ENCODE peak calls at places on chromosomes 12 and 14, in ten cellular contexts. V is esophagus squamous epithelium, U is ovary, J is fibroblast of mammary gland, K is GM06990, L is dorsolateral prefrontal cortex, H is AG04450, F is heart right ventricle, E is astrocyte, N is right atrium auricular region. S is an unnamed sample.

GRCh38 chr12:828726-829395 is 76.5 kb downstream of the WNK1 start:
- DNase-seq in V (no peak), J (no peak), U (no peak), F (no peak), L (no peak), H (no peak), K (no peak), N (no peak), E (peak), S (no peak)

GRCh38 chr14:98189521-98189920 is 1082.5 kb downstream of the BCL11B start:
- DNase-seq in V (no peak), H (no peak), J (no peak), N (no peak), L (no peak), K (no peak), F (no peak), U (no peak), E (no peak), S (no peak)

GRCh38 chr12:99271071-99271470 is 376.5 kb upstream of the GARIN6 start:
- DNase-seq in N (no peak), V (no peak), K (no peak), F (no peak), L (no peak), U (no peak), H (no peak), J (no peak), E (peak), S (no peak)

GRCh38 chr12:85834378-85834777 is 1.8 kb downstream of the RASSF9 start:
- DNase-seq in E (no peak), U (no peak), F (no peak), H (no peak), N (no peak), L (no peak), K (no peak), J (no peak), V (no peak), S (no peak)

GRCh38 chr12:34526946-34527345 is 504.6 kb downstream of the ALG10 start:
- DNase-seq in U (no peak), V (no peak), J (peak), E (no peak), L (no peak), F (no peak), H (no peak), N (no peak), K (no peak), S (no peak)

GRCh38 chr12:6533653-6534157 is 612 bp upstream of the GAPDH start:
- DNase-seq in H (peak), N (peak), E (peak), U (peak), J (peak), K (peak), F (peak), V (no peak), L (peak), S (no peak)

GRCh38 chr12:131938082-131938481 is 9.0 kb downstream of the PUS1 start:
- DNase-seq in K (no peak), E (no peak), L (no peak), F (no peak), U (peak), N (no peak), H (no peak), J (no peak), V (no peak), S (no peak)

GRCh38 chr12:46518184-46518583 is 145.6 kb upstream of the SLC38A2 start:
- DNase-seq in F (no peak), U (peak), V (no peak), E (no peak), N (no peak), L (no peak), J (no peak), K (no peak), H (no peak), S (no peak)

GRCh38 chr12:54723653-54724256 is 75.6 kb upstream of the DCD start:
- DNase-seq in K (no peak), U (no peak), E (no peak), J (peak), H (no peak), N (no peak), F (no peak), V (no peak), L (no peak), S (no peak)

GRCh38 chr14:104224516-104225281 is 86.3 kb downstream of the KIF26A start:
- DNase-seq in H (no peak), K (no peak), J (no peak), V (no peak), L (no peak), F (no peak), E (no peak), U (peak), N (no peak), S (no peak)

GRCh38 chr12:116136340-116136739 is 141.2 kb downstream of the MED13L start:
- DNase-seq in L (no peak), E (peak), K (no peak), J (peak), V (no peak), U (no peak), N (no peak), H (no peak), F (no peak), S (no peak)

GRCh38 chr12:2324375-2324774 is 271.6 kb downstream of the CACNA1C start:
- DNase-seq in N (no peak), K (no peak), J (no peak), H (no peak), L (peak), V (no peak), F (no peak), U (no peak), E (no peak), S (no peak)

GRCh38 chr12:9642606-9643270 is 26.8 kb upstream of the CLEC2D start:
- DNase-seq in L (no peak), U (no peak), K (no peak), E (no peak), N (no peak), J (no peak), H (no peak), F (no peak), V (no peak), S (no peak)

GRCh38 chr12:31622038-31622437 is 31.1 kb upstream of the DENND5B start:
- DNase-seq in F (no peak), E (no peak), N (no peak), H (no peak), L (no peak), U (no peak), K (no peak), J (no peak), V (no peak), S (no peak)

GRCh38 chr14:105911006-105911847 is 384.8 kb downstream of the TMEM121 start:
- DNase-seq in E (no peak), L (no peak), V (no peak), U (no peak), N (no peak), F (no peak), H (no peak), K (no peak), J (no peak), S (no peak)

GRCh38 chr12:114092981-114093380 is 126.9 kb upstream of the RBM19 start:
- DNase-seq in K (no peak), J (no peak), N (no peak), V (no peak), U (no peak), L (no peak), H (no peak), F (no peak), E (no peak), S (no peak)

GRCh38 chr12:54054442-54055332 is 1.1 kb downstream of the HOXC4 start:
- DNase-seq in E (no peak), H (no peak), K (no peak), U (no peak), F (no peak), J (no peak), L (no peak), N (no peak), V (no peak), S (no peak)

GRCh38 chr12:97335093-97335492 is 127.5 kb upstream of the RMST start:
- DNase-seq in U (no peak), V (no peak), F (no peak), J (no peak), H (no peak), E (no peak), N (no peak), K (no peak), L (no peak), S (no peak)

GRCh38 chr12:47242426-47242825 is 162.7 kb upstream of the AMIGO2 start:
- DNase-seq in L (no peak), E (no peak), U (no peak), N (no peak), H (no peak), K (no peak), F (no peak), V (no peak), J (no peak), S (no peak)

GRCh38 chr12:27185234-27186045 is 58.6 kb upstream of the STK38L start:
- DNase-seq in U (no peak), F (no peak), J (peak), H (no peak), N (no peak), L (no peak), E (peak), K (peak), V (no peak), S (no peak)

GRCh38 chr12:23891115-23891514 is 58.4 kb downstream of the SOX5 start:
- DNase-seq in J (no peak), U (no peak), K (peak), L (no peak), N (no peak), H (no peak), F (no peak), V (no peak), E (no peak), S (no peak)

GRCh38 chr12:14927267-14927666 is 11.1 kb downstream of the ERP27 start:
- DNase-seq in L (no peak), F (no peak), E (no peak), N (no peak), H (no peak), V (no peak), J (no peak), U (no peak), K (no peak), S (no peak)

DNA sequence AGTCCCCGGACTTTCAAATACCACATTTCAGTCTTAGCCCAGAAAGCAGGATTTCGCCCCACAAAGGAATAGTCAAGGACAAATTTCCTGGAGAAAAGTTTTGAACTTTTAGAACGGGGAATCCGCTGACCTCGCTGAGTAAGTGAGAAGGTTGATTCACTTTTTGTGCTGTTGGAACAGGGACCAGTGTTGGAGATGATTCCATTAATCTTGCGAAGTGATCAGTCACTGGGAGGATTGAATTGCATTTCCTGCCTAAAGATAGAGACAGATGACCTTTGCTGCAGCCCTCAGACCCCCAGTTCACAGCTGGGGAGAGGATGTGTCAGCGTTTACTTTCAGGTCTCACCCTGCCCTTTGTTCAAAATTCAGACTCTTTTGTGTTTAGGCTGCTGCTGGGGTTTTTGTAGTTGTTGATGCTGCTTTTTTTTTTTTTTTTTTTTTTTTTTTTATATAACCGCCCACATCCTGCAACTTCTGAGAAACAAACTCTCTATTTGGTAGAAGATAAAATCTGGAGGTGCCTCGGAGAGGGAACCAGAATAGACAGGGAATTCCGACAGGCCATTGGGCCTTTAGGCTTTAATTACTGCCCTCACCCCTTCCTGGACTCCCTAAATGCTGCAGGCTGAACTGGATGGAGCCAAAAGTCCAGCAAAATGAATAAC is 9.8 kb upstream of the KDM2B start:
- DNase-seq in E (peak), L (no peak), N (no peak), V (no peak), F (peak), J (peak), U (no peak), K (peak), H (no peak), S (no peak)
- H3K4me3 ChIP-seq in E (peak), L (peak), N (no peak), V (peak), F (peak), J (peak), U (peak), K (peak), H (peak), S (peak)

GRCh38 chr12:53050426-53051057 is 677 bp downstream of the TNS2 start:
- DNase-seq in N (no peak), H (no peak), V (no peak), U (no peak), K (no peak), E (no peak), F (no peak), J (no peak), L (no peak), S (no peak)
- H3K4me3 ChIP-seq in N (peak), H (peak), V (peak), U (peak), K (no peak), E (peak), F (peak), J (peak), L (peak), S (peak)

DNA sequence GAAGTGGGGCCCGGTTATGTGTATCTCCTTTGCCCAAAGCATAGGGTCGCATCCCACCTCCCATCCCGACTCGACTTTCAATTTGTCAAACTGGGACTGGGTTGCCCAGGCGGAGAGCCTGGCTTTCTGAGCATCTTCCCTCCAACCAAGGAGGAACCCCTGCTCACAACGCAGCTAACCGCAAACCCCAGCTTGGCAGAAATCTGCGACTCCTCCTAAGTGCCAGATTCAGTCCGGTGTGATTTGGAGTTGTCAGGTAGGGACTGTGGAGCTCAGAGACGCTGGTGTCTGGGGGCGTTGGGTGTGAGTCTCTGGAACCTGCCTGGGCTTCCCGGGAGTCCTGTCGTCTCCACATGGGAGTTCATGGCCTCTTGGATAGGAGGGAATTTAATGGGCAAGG is 1126.7 kb downstream of the AACS start:
- DNase-seq in H (no peak), K (no peak), U (no peak), F (no peak), L (no peak), E (no peak), J (no peak), V (no peak), N (no peak), S (no peak)
- H3K4me3 ChIP-seq in H (no peak), K (no peak), U (no peak), F (no peak), L (no peak), E (no peak), J (no peak), V (no peak), N (no peak), S (no peak)

GRCh38 chr12:120439646-120440247 is 1.8 kb downstream of the COX6A1 start:
- DNase-seq in U (peak), J (peak), N (no peak), L (no peak), F (peak), V (peak), H (no peak), E (peak), K (peak), S (peak)
- H3K4me3 ChIP-seq in U (no peak), J (no peak), N (no peak), L (peak), F (no peak), V (no peak), H (no peak), E (no peak), K (peak), S (no peak)

GRCh38 chr14:64503184-64503433 is 529 bp downstream of the ZBTB25 start:
- DNase-seq in U (peak), V (no peak), F (no peak), J (no peak), H (no peak), N (no peak), K (no peak), L (no peak), E (no peak), S (no peak)

GRCh38 chr14:64503434-64504309 is at the start of gene ZBTB25:
- DNase-seq in E (peak), V (peak), N (peak), L (peak), U (peak), F (peak), H (peak), K (peak), J (peak), S (peak)

GRCh38 chr14:64502476-64503183 is 1.0 kb downstream of the ZBTB25 start:
- DNase-seq in H (no peak), N (no peak), F (no peak), J (peak), E (peak), L (no peak), K (no peak), U (peak), V (no peak), S (no peak)

GRCh38 chr14:64500088-64500487 is 3.5 kb downstream of the ZBTB25 start:
- DNase-seq in L (no peak), J (peak), K (no peak), E (no peak), F (no peak), H (no peak), U (no peak), V (no peak), N (no peak), S (no peak)

GRCh38 chr14:64501326-64502171 is 2.1 kb downstream of the ZBTB25 start:
- DNase-seq in F (peak), U (peak), E (peak), H (no peak), V (no peak), K (no peak), J (peak), N (peak), L (no peak), S (peak)
- H3K4me3 ChIP-seq in F (peak), U (peak), E (no peak), H (peak), V (no peak), K (peak), J (peak), N (peak), L (peak), S (peak)

GRCh38 chr14:22531451-22532344 is 57.3 kb downstream of the DAD1 start:
- DNase-seq in F (no peak), J (no peak), H (no peak), N (no peak), U (no peak), L (no peak), V (no peak), E (no peak), K (peak), S (no peak)

GRCh38 chr14:22533739-22534359 is 55.2 kb downstream of the DAD1 start:
- DNase-seq in F (no peak), E (no peak), J (no peak), K (no peak), H (no peak), L (no peak), U (no peak), N (no peak), V (no peak), S (no peak)

GRCh38 chr14:22533057-22533704 is 55.8 kb downstream of the DAD1 start:
- DNase-seq in V (no peak), K (no peak), U (no peak), N (no peak), E (no peak), F (no peak), J (no peak), L (no peak), H (no peak), S (no peak)

GRCh38 chr14:22534547-22534946 is 54.5 kb downstream of the DAD1 start:
- DNase-seq in H (no peak), F (no peak), L (no peak), V (no peak), J (no peak), K (no peak), E (no peak), N (no peak), U (no peak), S (no peak)

DNA sequence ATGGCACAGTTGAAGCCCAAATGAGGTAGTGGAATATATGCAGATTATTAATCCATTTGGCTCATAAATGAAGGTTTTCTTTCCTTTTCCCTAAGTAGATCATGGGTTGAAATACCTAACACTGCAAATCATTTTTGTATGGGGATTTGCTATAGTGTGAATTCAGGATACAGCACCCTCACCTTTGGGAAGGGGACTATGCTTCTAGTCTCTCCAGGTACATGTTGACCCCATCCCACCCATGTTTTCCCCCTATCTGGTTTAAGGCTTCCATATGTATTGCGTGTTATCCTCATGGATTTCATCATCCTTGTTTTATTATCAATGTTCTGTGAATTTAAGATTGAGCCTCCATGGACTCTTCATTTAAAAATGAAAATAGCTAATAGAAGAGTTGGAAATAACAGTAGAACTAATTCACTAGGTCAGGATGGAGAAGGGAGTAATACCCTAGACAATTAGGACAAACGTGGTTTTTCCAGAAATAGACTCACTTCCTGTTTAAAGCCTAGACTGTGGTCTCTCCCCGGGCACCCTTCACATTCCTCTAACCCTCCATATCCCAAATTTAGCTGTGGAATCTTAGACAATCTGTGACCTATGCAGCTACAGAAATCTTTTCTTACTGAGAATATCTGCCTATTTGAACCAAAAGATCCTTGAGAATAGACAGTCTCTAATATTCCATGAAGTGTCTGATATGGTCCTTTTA is 56.5 kb downstream of the DAD1 start:
- DNase-seq in V (no peak), J (peak), U (no peak), E (peak), N (no peak), F (no peak), L (no peak), H (no peak), K (no peak), S (no peak)
- H3K4me3 ChIP-seq in V (no peak), J (no peak), U (no peak), E (no peak), N (no peak), F (no peak), L (no peak), H (no peak), K (peak), S (no peak)

S was measured in skeletal muscle cell.